ENCODE peak calls at places on chromosomes 2 and 18, in eight cellular contexts. B, M, C, O, K, S, F and J are unnamed samples.

GRCh38 chr18:80106482-80107051 is 2.5 kb upstream of the ADNP2 start:
- DNase-seq in M (no peak), B (no peak), O (no peak), S (no peak), F (peak; percentile 80), K (no peak), C (no peak), J (no peak)

GRCh38 chr2:25994509-25994908 is 12.2 kb upstream of the KIF3C start:
- DNase-seq in C (peak; percentile 37), K (no peak), F (no peak), B (no peak), M (no peak), O (no peak), S (no peak), J (no peak)

GRCh38 chr2:43356774-43357173 is 130.4 kb upstream of the ZFP36L2 start:
- DNase-seq in B (no peak), F (no peak), C (no peak), K (no peak), S (no peak), O (no peak), M (no peak), J (no peak)

GRCh38 chr2:136291871-136292270 is 173.9 kb upstream of the CXCR4 start:
- DNase-seq in O (no peak), K (no peak), B (no peak), S (no peak), F (no peak), M (no peak), C (no peak), J (no peak)

GRCh38 chr18:11119962-11120361 is 29.4 kb downstream of the PIEZO2 start:
- DNase-seq in S (no peak), F (peak; percentile 94), O (no peak), M (no peak), K (no peak), C (no peak), B (no peak), J (no peak)

GRCh38 chr2:136389809-136390208 is 271.9 kb upstream of the CXCR4 start:
- DNase-seq in C (no peak), S (no peak), F (no peak), K (no peak), O (no peak), M (no peak), B (peak; percentile 45), J (no peak)

GRCh38 chr2:226934546-226935243 is 98.8 kb downstream of the RHBDD1 start:
- DNase-seq in F (no peak), S (no peak), C (no peak), K (no peak), B (no peak), O (no peak), M (no peak), J (no peak)

GRCh38 chr2:65420712-65421431 is 11.5 kb downstream of the SPRED2 start:
- DNase-seq in C (no peak), F (no peak), B (no peak), K (no peak), O (no peak), S (no peak), M (no peak), J (no peak)

GRCh38 chr2:241217320-241218031 is 29.0 kb downstream of the ANO7 start:
- DNase-seq in K (peak; percentile 72), B (peak; percentile 50), F (peak; percentile 80), O (no peak), S (no peak), C (peak; percentile 62), M (no peak), J (peak; percentile 14)

GRCh38 chr2:67221266-67221665 is 175.9 kb upstream of the ETAA1 start:
- DNase-seq in O (no peak), S (no peak), C (no peak), M (no peak), K (no peak), F (no peak), B (no peak), J (no peak)

GRCh38 chr2:64838817-64839216 is 150.4 kb upstream of the SLC1A4 start:
- DNase-seq in M (no peak), C (no peak), S (no peak), K (no peak), B (no peak), O (no peak), F (no peak), J (no peak)

GRCh38 chr2:47867205-47867604 is 39.1 kb downstream of the FBXO11 start:
- DNase-seq in C (no peak), S (no peak), K (no peak), F (no peak), M (no peak), B (no peak), O (no peak), J (no peak)

GRCh38 chr2:235508371-235509160 is 14.7 kb downstream of the AGAP1 start:
- DNase-seq in F (no peak), B (no peak), S (no peak), O (no peak), C (no peak), M (no peak), K (no peak), J (no peak)

GRCh38 chr2:32591669-32592463 is 36.0 kb upstream of the TTC27 start:
- DNase-seq in M (no peak), B (no peak), S (no peak), O (no peak), C (no peak), K (no peak), F (no peak), J (no peak)

GRCh38 chr2:23524261-23524706 is 139.3 kb downstream of the KLHL29 start:
- DNase-seq in C (no peak), S (no peak), M (no peak), K (peak; percentile 52), B (no peak), O (no peak), F (no peak), J (no peak)

GRCh38 chr2:235433860-235434259 is 60.0 kb upstream of the AGAP1 start:
- DNase-seq in S (no peak), O (no peak), F (peak; percentile 10), B (no peak), M (no peak), C (peak; percentile 43), K (peak; percentile 31), J (no peak)

GRCh38 chr2:130915595-130916437 is 79.1 kb downstream of the ARHGEF4 start:
- DNase-seq in C (no peak), K (no peak), F (no peak), O (no peak), B (no peak), S (no peak), M (no peak), J (no peak)

GRCh38 chr18:9705183-9705864 is 2.8 kb upstream of the RAB31 start:
- DNase-seq in C (no peak), S (no peak), O (no peak), M (no peak), B (no peak), F (no peak), K (no peak), J (no peak)

GRCh38 chr2:60529111-60529510 is 24.3 kb downstream of the BCL11A start:
- DNase-seq in K (no peak), S (no peak), O (no peak), C (no peak), M (no peak), B (no peak), F (no peak), J (no peak)

GRCh38 chr2:44817673-44818335 is 123.7 kb upstream of the SIX3 start:
- DNase-seq in S (no peak), O (no peak), B (no peak), C (no peak), K (no peak), F (no peak), M (no peak), J (no peak)

GRCh38 chr2:55482186-55482945 is 37.2 kb upstream of the CFAP36 start:
- DNase-seq in O (peak; percentile 37), M (no peak), B (no peak), K (no peak), C (no peak), F (no peak), S (no peak), J (no peak)
- H3K27ac ChIP-seq in O (no peak overlapping the region), M (no peak overlapping the region), B (no peak overlapping the region), K (no peak overlapping the region), C (no peak overlapping the region), F (no peak overlapping the region), S (no peak overlapping the region), J (no peak overlapping the region)

DNA sequence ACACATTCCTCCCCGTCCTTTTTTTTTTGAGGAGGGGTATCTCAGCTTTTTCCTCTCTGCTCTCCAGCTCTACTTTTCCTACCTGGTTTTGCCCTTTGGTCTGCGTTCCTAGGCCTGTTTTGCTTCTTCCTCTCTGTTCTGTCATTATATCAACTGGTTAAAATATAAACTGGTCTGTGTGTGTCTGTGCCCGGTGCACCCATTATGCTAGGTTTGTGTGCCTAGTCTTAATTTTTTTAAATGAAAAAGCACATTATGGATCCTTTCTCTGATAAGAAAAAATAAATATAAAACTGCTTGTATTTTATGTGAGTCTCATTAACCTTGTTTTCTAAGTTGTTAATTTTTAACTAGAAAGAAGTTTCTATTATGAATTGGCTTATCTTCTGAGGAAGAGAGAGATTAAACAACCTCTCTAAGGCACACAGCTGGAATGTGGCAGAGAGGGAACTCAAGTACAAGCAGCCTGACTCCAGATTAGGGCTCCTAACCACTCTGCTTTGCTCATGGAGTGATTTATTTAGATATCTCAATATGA is 17.4 kb downstream of the SLC38A11 start:
- DNase-seq in C (no peak), O (no peak), S (no peak), K (no peak), B (no peak), F (peak; percentile 85), M (no peak), J (no peak)
- H3K27ac ChIP-seq in C (no peak overlapping the region), O (no peak overlapping the region), S (no peak overlapping the region), K (no peak overlapping the region), B (no peak overlapping the region), F (peak overlapping the region; percentile 69), M (no peak overlapping the region), J (no peak overlapping the region)

GRCh38 chr2:39873586-39873985 is 94.5 kb upstream of the THUMPD2 start:
- DNase-seq in S (no peak), M (no peak), K (no peak), F (no peak), C (no peak), O (no peak), B (no peak), J (no peak)
- H3K27ac ChIP-seq in S (no peak overlapping the region), M (no peak overlapping the region), K (no peak overlapping the region), F (no peak overlapping the region), C (no peak overlapping the region), O (no peak overlapping the region), B (no peak overlapping the region), J (no peak overlapping the region)

GRCh38 chr2:54271843-54272600 is 16.0 kb upstream of the TSPYL6 start:
- DNase-seq in O (no peak), B (peak; percentile 20), K (no peak), F (no peak), S (no peak), C (no peak), M (no peak), J (no peak)
- H3K27ac ChIP-seq in O (no peak overlapping the region), B (no peak overlapping the region), K (no peak overlapping the region), F (no peak overlapping the region), S (no peak overlapping the region), C (no peak overlapping the region), M (no peak overlapping the region), J (no peak overlapping the region)

GRCh38 chr2:63735263-63735662 is 106.4 kb upstream of the UGP2 start:
- DNase-seq in B (no peak), K (no peak), O (no peak), F (peak; percentile 39), M (no peak), S (no peak), C (no peak), J (no peak)
- H3K27ac ChIP-seq in B (no peak overlapping the region), K (peak overlapping the region; percentile 72), O (peak overlapping the region; percentile 84), F (peak overlapping the region; percentile 74), M (no peak overlapping the region), S (no peak overlapping the region), C (no peak overlapping the region), J (no peak overlapping the region)